ENCODE peak calls at places on chromosomes 5 and 9, in four cellular contexts. A is Panc1, K is left ventricle myocardium inferior, D is right lobe of liver. S is an unnamed sample.

GRCh38 chr5:77852514-77853352 is 76.6 kb upstream of the TBCA start:
- DNase-seq in D (peak; percentile 77), A (no peak), K (peak; percentile 55), S (no peak)

GRCh38 chr9:81596671-81597426 is 92.5 kb downstream of the TLE1 start:
- DNase-seq in K (no peak), D (no peak), A (no peak), S (no peak)

GRCh38 chr5:91176288-91177016 is 206.7 kb downstream of the ARRDC3 start:
- DNase-seq in D (no peak), K (no peak), A (no peak), S (no peak)

GRCh38 chr5:51889703-51890102 is 506.5 kb downstream of the ISL1 start:
- DNase-seq in A (no peak), K (no peak), D (no peak), S (no peak)

GRCh38 chr5:84287964-84288363 is 96.7 kb downstream of the EDIL3 start:
- DNase-seq in D (no peak), K (no peak), A (no peak), S (no peak)

GRCh38 chr5:59416441-59416840 is 477.1 kb downstream of the PDE4D start:
- DNase-seq in K (no peak), D (no peak), A (peak; percentile 12), S (no peak)

GRCh38 chr5:169695025-169695625 is 58.0 kb downstream of the DOCK2 start:
- DNase-seq in D (no peak), K (no peak), A (no peak), S (no peak)

GRCh38 chr9:37430841-37431597 is 8.5 kb downstream of the GRHPR start:
- DNase-seq in A (no peak), K (no peak), D (peak; percentile 77), S (no peak)

GRCh38 chr9:108889649-108890067 is 27.6 kb downstream of the ACTL7A start:
- DNase-seq in A (no peak), D (no peak), K (no peak), S (no peak)

GRCh38 chr5:90134892-90135291 is 274.7 kb downstream of the CETN3 start:
- DNase-seq in D (peak; percentile 57), A (no peak), K (peak; percentile 51), S (no peak)

GRCh38 chr9:137326436-137327060 is 24.5 kb upstream of the NRARP start:
- DNase-seq in A (no peak), K (no peak), D (no peak), S (no peak)

GRCh38 chr5:15285901-15286583 is 213.9 kb upstream of the FBXL7 start:
- DNase-seq in K (peak; percentile 28), D (no peak), A (no peak), S (peak; percentile 42)

GRCh38 chr9:72305102-72305546 is 59.9 kb downstream of the ZFAND5 start:
- DNase-seq in D (peak; percentile 70), K (peak; percentile 79), A (no peak), S (peak; percentile 92)

GRCh38 chr5:17719592-17719991 is 85.3 kb downstream of the TAF11L14 start:
- DNase-seq in D (no peak), A (no peak), K (no peak), S (no peak)

GRCh38 chr9:17571825-17572224 is 7.0 kb upstream of the SH3GL2 start:
- DNase-seq in A (no peak), K (no peak), D (no peak), S (no peak)

GRCh38 chr5:171795381-171795780 is 9.8 kb downstream of the SMIM23 start:
- DNase-seq in K (no peak), D (no peak), A (no peak), S (no peak)

GRCh38 chr9:38362912-38363588 is 29.5 kb upstream of the ALDH1B1 start:
- DNase-seq in K (no peak), D (peak; percentile 50), A (peak; percentile 36), S (peak; percentile 20)

GRCh38 chr5:158895573-158895972 is 204.1 kb downstream of the EBF1 start:
- DNase-seq in D (no peak), A (no peak), K (no peak), S (no peak)

GRCh38 chr5:143396353-143396940 is 7.0 kb downstream of the NR3C1 start:
- DNase-seq in A (no peak), D (no peak), K (no peak), S (no peak)

GRCh38 chr9:124574944-124575343 is 67.7 kb upstream of the NR5A1 start:
- DNase-seq in D (no peak), A (peak; percentile 68), K (no peak), S (no peak)

GRCh38 chr9:98563212-98563907 is 145.4 kb downstream of the GABBR2 start:
- DNase-seq in A (no peak), D (no peak), K (no peak), S (no peak)

GRCh38 chr9:124835026-124835501 is 18.2 kb upstream of the WDR38 start:
- DNase-seq in K (peak; percentile 90), D (no peak), A (no peak), S (peak; percentile 47)

GRCh38 chr9:118482311-118482710 is 778.1 kb downstream of the TLR4 start:
- DNase-seq in A (no peak), D (no peak), K (no peak), S (no peak)

GRCh38 chr9:76571288-76572204 is 112.6 kb downstream of the GCNT1 start:
- DNase-seq in D (no peak), A (no peak), K (no peak), S (peak; percentile 79)

GRCh38 chr5:102755691-102756371 is 726 bp downstream of the PAM start:
- DNase-seq in A (no peak), K (peak; percentile 46), D (peak; percentile 58), S (peak; percentile 75)

GRCh38 chr9:74577956-74578355 is 80.8 kb downstream of the RORB start:
- DNase-seq in K (no peak), A (no peak), D (no peak), S (no peak)

GRCh38 chr9:114218264-114219120 is 63.2 kb downstream of the COL27A1 start:
- DNase-seq in D (no peak), K (no peak), A (no peak), S (no peak)

GRCh38 chr9:109716631-109717030 is 63.4 kb upstream of the PALM2AKAP2 start:
- DNase-seq in A (no peak), D (no peak), K (no peak), S (no peak)

GRCh38 chr5:150780180-150780692 is 1.7 kb downstream of the SMIM3 start:
- DNase-seq in A (no peak), K (peak; percentile 47), D (no peak), S (no peak)

GRCh38 chr9:94160594-94161501 is 76.6 kb downstream of the PTPDC1 start:
- DNase-seq in K (no peak), A (no peak), D (no peak), S (no peak)

GRCh38 chr9:121399883-121400607 is 30.0 kb upstream of the STOM start:
- DNase-seq in K (no peak), D (no peak), A (peak; percentile 53), S (no peak)

GRCh38 chr9:121700165-121700830 is 48.9 kb downstream of the DAB2IP start:
- DNase-seq in K (peak; percentile 72), D (no peak), A (no peak), S (peak; percentile 77)

GRCh38 chr5:131171276-131171815 is 602 bp downstream of the LYRM7 start:
- DNase-seq in K (no peak), D (no peak), A (no peak), S (no peak)

GRCh38 chr9:14532716-14533115 is 160.5 kb downstream of the ZDHHC21 start:
- DNase-seq in K (no peak), D (no peak), A (no peak), S (no peak)

DNA sequence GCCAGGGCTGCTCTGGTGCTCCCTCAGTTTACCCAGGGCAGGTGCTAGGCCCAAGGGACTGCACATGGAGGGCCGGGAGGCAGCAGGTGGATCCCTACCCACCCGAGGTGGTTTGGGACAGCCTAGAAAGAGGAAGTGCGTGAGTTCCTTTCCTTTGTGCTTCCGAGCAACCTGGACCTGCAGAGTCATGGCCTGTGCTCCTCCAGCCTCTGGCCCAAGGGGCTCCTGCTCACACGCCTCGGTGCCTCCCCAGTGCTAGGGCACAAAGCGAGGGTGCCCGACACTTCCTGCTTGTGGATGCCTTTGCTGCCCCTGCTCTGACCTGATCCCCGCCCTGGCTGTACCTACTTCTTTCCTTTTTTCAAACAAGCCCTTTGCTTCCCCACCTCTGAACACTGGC is 79.3 kb downstream of the RXRA start:
- DNase-seq in A (no peak), K (no peak), D (no peak), S (peak; percentile 92)
- TF ChIP-seq CTCF in A (no peak), K (no peak), D (no peak), S (no peak)

GRCh38 chr9:134377143-134377484 is 50.9 kb downstream of the RXRA start:
- DNase-seq in A (no peak), D (no peak), K (no peak), S (no peak)

GRCh38 chr9:134375011-134375390 is 48.7 kb downstream of the RXRA start:
- DNase-seq in K (peak; percentile 78), A (no peak), D (no peak), S (no peak)

GRCh38 chr9:134376386-134377142 is 50.3 kb downstream of the RXRA start:
- DNase-seq in A (no peak), D (peak; percentile 88), K (peak; percentile 58), S (no peak)

GRCh38 chr9:134374301-134375010 is 48.2 kb downstream of the RXRA start:
- DNase-seq in D (peak; percentile 84), K (peak; percentile 45), A (no peak), S (no peak)

DNA sequence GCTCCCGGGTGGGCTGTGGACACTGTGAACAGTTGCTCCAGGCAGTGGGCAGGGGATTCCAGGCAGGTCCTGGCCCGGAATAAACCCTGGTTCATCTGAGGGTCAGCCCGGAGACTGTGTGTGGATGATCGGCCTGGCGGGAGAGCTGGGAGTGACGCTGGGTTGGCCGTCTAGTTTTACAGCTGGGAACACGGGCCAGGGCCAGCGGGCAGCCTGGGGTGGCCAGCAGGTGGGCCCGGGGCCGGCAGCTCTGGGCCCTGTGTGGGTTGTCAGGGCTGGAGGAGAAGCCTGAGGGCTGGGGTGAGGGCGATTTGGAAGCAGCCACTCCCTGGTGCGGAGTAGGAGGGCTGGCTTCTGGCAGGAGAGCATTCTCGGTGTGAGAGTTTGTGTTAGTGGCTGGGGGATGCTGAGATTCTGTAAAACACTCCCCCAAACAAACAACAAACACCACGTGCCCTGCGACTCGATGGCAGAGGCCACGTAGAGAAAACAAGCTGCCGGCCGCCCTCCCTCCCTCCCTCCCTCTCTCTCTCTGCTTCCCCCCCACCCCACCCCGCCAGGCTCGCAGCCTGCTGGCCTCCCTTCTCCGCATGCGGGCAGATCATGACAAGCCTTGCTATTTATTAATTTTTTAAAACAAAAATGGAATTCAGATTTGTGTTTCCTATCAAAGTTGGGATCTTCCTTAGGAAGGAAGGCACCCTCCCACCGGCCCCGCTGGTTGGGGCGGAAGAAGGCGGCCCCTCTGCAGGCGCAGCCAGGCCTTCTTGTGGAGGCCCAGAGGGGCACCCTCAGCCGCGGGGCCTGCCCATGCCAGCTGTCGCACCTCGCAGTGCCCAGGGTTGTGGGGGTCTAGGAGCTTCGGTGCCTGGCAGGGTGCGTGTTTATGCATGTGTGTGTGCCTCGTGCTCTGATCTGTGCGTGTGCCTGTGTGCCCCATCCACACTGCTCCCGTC is 49.5 kb downstream of the RXRA start:
- DNase-seq in K (peak; percentile 75), D (peak; percentile 90), A (no peak), S (no peak)
- H3K4me1 ChIP-seq in K (peaks cover 100% of the 10 kb centered on the region), D (peaks cover 96% of the 10 kb centered on the region), A (peaks cover 68% of the 10 kb centered on the region), S (peaks cover 68% of the 10 kb centered on the region)

GRCh38 chr9:133372144-133372543 is 3.7 kb downstream of the SURF4 start:
- DNase-seq in K (no peak), D (peak; percentile 76), A (no peak), S (peak; percentile 28)
- TF ChIP-seq CTCF in K (no peak), D (no peak), A (no peak), S (no peak)

DNA sequence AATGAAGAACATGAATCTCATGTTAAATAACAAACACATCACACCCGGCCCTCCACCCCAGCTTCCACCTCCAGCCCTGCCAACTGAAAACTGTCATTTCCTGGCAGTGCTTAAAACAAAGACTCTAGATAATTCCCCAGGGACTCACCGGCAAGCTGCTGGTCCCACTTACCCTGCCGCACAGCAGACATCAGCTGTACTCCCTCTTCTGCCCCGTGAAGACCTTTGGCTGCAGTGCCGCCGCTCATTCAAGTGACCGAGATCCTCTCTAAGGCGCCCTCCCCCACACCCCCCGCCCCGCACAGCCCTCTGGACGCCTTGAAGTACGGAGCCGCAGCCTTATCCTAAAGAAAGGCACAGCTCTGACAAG is 503 bp downstream of the GLRX start:
- DNase-seq in A (no peak), D (peak; percentile 80), K (peak; percentile 69), S (peak; percentile 89)
- H3K4me1 ChIP-seq in A (peaks cover 23% of the 10 kb centered on the region), D (peaks cover 37% of the 10 kb centered on the region), K (peaks cover 78% of the 10 kb centered on the region), S (peaks cover 33% of the 10 kb centered on the region)

S was measured in left lung.